ENCODE peak calls at places on chromosomes 12 and 14, in six cellular contexts. G is HCT116, Q is H1, K is sigmoid colon, L is GM23338, Y is K562. H is an unnamed sample. For H3K4me1, the result is how much of the 10 kb centered on the place peaks cover.

GRCh38 chr14:100827751-100828447 is 2.0 kb downstream of the MEG3 start:
- DNase-seq in Q (no peak), Y (peak), K (no peak), G (no peak), L (no peak), H (no peak)

GRCh38 chr12:56629459-56630179 is 507 bp downstream of the BAZ2A start:
- DNase-seq in Q (peak), G (no peak), Y (peak), K (no peak), L (peak), H (no peak)

GRCh38 chr12:3097836-3098235 is 20.7 kb downstream of the TSPAN9 start:
- DNase-seq in K (no peak), G (no peak), Y (no peak), L (no peak), Q (no peak), H (no peak)

GRCh38 chr12:54040148-54040494 is 7.3 kb downstream of the HOXC5 start:
- DNase-seq in Y (peak), Q (no peak), L (no peak), G (no peak), K (no peak), H (no peak)

GRCh38 chr12:80195143-80195726 is 95.9 kb downstream of the OTOGL start:
- DNase-seq in K (no peak), G (peak), L (peak), Q (no peak), Y (no peak), H (no peak)

GRCh38 chr12:47159348-47159747 is 79.6 kb upstream of the AMIGO2 start:
- DNase-seq in K (no peak), Q (no peak), G (no peak), L (no peak), Y (no peak), H (no peak)

GRCh38 chr14:72714871-72715214 is 179.1 kb downstream of the DPF3 start:
- DNase-seq in L (no peak), Y (no peak), K (peak), G (no peak), Q (no peak), H (no peak)

GRCh38 chr12:108468149-108468968 is 46.7 kb upstream of the FICD start:
- DNase-seq in Q (no peak), Y (peak), L (peak), G (no peak), K (no peak), H (no peak)

GRCh38 chr12:104165801-104166200 is 27.8 kb upstream of the NFYB start:
- DNase-seq in G (no peak), Q (no peak), L (no peak), Y (no peak), K (no peak), H (no peak)

GRCh38 chr14:32417956-32418552 is 89.0 kb downstream of the AKAP6 start:
- DNase-seq in Q (no peak), L (no peak), Y (no peak), G (no peak), K (no peak), H (no peak)

GRCh38 chr14:36661506-36662257 is at the start of gene PAX9:
- DNase-seq in G (peak), K (no peak), Q (peak), L (peak), Y (peak), H (peak)

GRCh38 chr14:95817271-95817670 is 59.4 kb upstream of the TUNAR start:
- DNase-seq in K (no peak), Y (no peak), L (peak), Q (peak), G (no peak), H (no peak)

GRCh38 chr12:65620026-65620425 is 204.3 kb upstream of the HMGA2 start:
- DNase-seq in Y (no peak), L (no peak), Q (no peak), K (no peak), G (no peak), H (no peak)

GRCh38 chr14:101563654-101564443 is 2.6 kb downstream of the DIO3 start:
- DNase-seq in G (no peak), Y (no peak), L (peak), Q (peak), K (no peak), H (no peak)

GRCh38 chr12:120625557-120626419 is 14.6 kb upstream of the CABP1 start:
- DNase-seq in Y (peak), G (peak), Q (peak), L (peak), K (no peak), H (no peak)

GRCh38 chr14:25400607-25401206 is 350.8 kb upstream of the STXBP6 start:
- DNase-seq in G (no peak), Q (peak), K (no peak), L (peak), Y (peak), H (no peak)

GRCh38 chr14:61750708-61751474 is 11.3 kb upstream of the SNAPC1 start:
- DNase-seq in Y (peak), L (peak), Q (peak), K (peak), G (peak), H (peak)

GRCh38 chr12:58029260-58029659 is 87.9 kb downstream of the ATP23 start:
- DNase-seq in Q (no peak), K (no peak), G (no peak), Y (no peak), L (no peak), H (no peak)

GRCh38 chr12:62840311-62840710 is 94.6 kb downstream of the PPM1H start:
- DNase-seq in Y (no peak), L (no peak), K (no peak), Q (no peak), G (no peak), H (no peak)

GRCh38 chr14:71354801-71355200 is 447.5 kb downstream of the PCNX1 start:
- DNase-seq in G (no peak), K (no peak), Y (no peak), Q (no peak), L (peak), H (no peak)

GRCh38 chr14:96400495-96400894 is 8.6 kb downstream of the AK7 start:
- DNase-seq in G (no peak), K (no peak), Q (peak), Y (no peak), L (no peak), H (no peak)

GRCh38 chr12:50200507-50201273 is 33.5 kb upstream of the CERS5 start:
- DNase-seq in Y (no peak), G (no peak), K (no peak), L (no peak), Q (no peak), H (no peak)

GRCh38 chr12:12008931-12009611 is 61.7 kb upstream of the BCL2L14 start:
- DNase-seq in Y (no peak), K (no peak), Q (peak), G (no peak), L (peak), H (no peak)

GRCh38 chr14:59406454-59407245 is 58.5 kb downstream of the GPR135 start:
- DNase-seq in L (no peak), G (no peak), K (no peak), Q (no peak), Y (no peak), H (no peak)

GRCh38 chr14:32006267-32007110 is 70.6 kb upstream of the ARHGAP5 start:
- DNase-seq in Q (no peak), G (no peak), Y (no peak), L (no peak), K (no peak), H (no peak)

DNA sequence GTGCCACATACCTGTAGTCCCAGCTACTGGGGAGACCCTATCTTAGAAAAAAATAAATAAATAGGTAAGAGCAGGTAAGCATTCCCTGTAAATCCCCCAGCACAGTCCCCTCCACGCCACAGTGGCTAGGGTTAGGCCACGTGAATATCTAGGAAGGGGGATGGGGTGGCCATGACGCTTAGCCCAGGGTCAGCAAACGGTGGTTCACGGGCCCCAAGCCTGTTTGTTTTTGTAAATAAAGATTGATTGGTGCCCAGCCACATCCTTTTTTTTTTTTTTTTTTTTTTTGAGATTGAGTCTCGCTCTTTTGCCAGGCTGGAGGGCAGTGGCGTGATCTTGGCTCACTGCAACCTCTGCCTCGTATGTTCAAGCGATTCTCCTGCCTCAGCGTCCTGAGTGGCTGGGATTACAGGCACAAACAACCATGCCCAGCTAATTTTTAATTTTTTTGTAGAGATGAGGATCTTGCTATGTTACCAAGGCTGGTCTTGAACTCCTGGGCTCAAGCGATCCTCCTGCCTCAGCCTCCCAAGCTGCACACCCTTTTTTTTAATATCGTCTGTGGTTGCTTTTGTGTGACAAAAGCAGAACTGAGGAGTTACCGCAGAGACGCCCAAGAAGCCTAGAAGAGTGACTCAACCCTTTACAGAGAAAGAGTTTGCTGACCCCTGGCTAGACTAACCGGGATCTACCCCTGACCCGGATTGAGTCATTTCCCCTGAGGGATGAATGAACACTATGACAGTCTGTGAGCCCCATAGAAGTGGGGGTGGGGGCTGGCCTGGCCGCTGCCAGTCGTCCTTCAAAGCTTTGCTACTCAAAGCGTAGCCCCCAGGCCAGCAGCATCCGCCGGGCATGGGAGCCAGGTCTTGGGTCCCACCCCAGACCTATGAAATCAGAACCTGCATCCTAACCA is 113.7 kb upstream of the NCOR2 start:
- DNase-seq in G (peak), L (peak), K (no peak), Y (peak), Q (no peak), H (no peak)
- TF ChIP-seq POLR2AphosphoS5 in G (peak), L (no peak), K (peak), Y (no peak), Q (no peak), H (no peak)

DNA sequence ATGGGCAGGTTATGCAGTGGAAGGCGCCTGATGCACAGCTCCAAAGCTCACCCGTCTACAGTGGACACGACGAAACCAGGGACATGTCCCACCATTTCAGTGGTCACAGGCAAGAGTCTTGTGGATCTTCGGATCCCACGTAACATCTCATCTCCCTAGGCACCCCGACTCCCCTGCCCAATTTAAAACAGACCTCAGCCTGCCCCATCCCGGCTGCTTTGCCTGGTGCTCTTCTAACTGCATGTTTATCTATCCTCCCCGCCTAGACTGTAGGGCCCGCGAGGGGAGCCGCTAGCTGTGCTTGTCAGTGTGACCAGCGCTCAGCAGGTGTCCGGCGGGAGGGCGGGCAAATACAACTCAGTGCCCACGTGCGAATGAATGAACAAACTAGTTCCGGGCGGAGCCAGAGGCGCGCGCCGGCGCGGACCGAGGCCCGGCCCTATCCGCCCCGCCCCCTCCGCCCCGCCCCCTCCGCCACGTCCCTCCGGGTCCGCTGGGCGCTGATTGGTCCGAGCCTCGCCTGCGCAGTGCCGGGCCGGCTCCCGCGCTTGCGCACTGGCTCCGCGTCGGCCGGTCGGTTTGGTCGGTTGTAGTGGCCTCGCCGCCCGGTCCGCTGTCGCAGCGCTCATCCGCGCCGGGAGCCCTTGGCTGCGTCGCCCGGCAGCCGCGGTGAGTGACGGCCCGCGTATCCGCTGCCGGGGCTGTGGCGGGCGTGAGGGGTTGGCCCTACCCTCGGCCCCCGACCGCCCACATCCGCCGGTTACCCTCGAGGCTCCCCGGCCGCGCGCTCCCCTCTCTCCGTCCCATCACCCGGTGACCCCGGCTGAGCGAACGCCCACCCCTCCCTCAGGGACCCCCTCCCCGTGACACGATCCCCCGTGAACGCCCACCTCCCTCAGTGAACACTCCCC is 60.1 kb downstream of the DDX51 start:
- DNase-seq in G (peak), K (peak), Y (peak), L (peak), Q (peak), H (peak)
- H3K4me3 ChIP-seq in G (peak), K (peak), Y (peak), L (peak), Q (peak), H (peak)

DNA sequence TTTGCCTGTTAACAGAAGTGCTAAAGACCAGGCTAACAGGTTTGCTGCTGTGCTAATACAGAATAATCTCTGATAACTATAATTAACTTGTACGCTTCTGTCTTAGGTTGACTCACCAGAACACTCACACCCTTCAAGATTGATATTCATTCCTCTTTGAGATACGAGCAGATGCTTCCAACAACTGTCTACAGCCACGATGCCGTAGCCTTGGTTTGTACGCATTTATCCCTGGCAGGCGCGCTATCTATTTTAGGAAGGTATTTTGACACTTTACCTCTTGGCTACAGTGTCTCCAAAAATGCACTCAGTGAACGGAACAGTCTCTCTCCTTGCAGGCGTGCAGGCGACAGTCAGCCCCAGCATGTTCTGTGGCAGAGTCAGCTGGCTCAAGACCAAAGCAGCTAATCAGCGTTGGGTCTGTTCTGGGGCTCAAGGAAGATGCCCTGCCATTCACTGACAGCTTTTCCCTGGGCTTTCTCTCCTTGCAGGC is 146.4 kb upstream of the PRICKLE1 start:
- DNase-seq in L (no peak), Y (no peak), K (no peak), G (no peak), Q (no peak), H (no peak)
- H3K4me1 ChIP-seq in L (under half), Y (under half), K (under half), G (under half), Q (under half), H (under half)

DNA sequence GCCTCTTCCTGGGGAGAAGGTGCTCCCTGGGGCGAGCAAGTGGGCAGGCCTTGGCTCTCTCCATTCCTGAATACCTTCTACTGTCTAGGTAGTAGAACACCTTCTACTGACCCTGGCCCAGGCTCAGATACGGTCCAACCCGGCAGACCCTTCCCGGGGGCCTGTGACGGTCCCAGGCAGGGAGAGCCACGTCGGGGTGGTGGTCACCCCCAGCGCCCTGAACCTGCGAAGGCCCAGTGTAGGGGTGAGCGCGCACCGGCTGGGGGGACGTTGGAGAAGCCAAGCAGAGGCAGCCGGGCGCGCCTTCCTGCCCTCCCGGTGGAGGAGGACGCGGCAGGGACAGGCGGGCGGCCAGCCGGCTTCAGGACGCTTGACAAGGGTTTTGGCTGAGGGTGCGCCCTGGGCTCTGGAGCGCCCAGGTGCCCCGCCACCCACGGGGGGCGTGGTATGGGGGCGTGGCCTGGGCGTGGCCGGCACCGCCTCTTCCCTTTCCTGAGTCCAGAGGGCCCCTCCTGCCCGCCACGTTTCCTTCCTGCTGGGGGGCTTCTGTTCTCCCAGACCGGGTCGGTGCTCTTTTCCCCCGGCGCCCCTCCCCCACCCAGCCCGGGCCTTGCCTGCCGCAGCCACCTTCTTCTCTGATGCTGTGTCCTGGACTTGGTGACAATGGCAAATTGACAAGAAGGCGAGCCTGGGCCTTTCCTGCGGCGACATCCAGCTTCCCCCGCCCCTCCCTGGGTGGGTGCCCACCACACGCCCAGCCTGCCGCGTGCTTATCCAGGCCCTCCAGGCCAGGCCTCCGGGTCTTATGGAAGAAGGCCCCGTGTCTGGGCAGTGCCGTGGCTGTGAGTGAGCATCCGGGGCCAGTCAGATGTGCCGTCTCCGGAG is 24.5 kb upstream of the PPP1R13B start:
- DNase-seq in Y (peak), Q (peak), L (peak), G (no peak), K (no peak), H (no peak)
- TF ChIP-seq POLR2AphosphoS5 in Y (no peak), Q (no peak), L (peak), G (peak), K (no peak), H (no peak)

DNA sequence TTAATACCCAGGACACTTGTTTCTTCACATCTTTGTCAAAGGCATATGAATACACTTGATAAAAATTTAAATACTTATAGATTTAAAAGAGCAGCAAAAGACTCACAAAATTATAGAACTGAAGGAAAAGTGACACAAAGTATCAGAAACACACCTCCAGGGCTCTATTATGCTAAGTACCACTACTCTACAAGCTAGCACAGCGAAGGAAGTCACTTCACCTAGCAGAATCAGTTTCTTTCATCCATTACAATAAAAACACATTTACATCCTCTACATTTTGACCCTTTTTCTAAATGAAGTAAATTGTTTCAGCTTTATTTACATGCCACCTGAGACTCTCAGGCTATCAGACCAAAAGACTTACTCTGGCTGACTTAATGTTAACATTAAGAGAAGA is 26.6 kb upstream of the PTPRB start:
- DNase-seq in Q (no peak), K (no peak), G (no peak), Y (no peak), L (peak), H (no peak)
- H3K4me3 ChIP-seq in Q (no peak), K (no peak), G (no peak), Y (peak), L (peak), H (no peak)

GRCh38 chr12:88309546-88309945 is 167.4 kb downstream of the TMTC3 start:
- DNase-seq in K (no peak), Y (no peak), G (no peak), Q (no peak), L (no peak), H (no peak)
- H3K4me1 ChIP-seq in K (under half), Y (under half), G (under half), Q (under half), L (under half), H (under half)

DNA sequence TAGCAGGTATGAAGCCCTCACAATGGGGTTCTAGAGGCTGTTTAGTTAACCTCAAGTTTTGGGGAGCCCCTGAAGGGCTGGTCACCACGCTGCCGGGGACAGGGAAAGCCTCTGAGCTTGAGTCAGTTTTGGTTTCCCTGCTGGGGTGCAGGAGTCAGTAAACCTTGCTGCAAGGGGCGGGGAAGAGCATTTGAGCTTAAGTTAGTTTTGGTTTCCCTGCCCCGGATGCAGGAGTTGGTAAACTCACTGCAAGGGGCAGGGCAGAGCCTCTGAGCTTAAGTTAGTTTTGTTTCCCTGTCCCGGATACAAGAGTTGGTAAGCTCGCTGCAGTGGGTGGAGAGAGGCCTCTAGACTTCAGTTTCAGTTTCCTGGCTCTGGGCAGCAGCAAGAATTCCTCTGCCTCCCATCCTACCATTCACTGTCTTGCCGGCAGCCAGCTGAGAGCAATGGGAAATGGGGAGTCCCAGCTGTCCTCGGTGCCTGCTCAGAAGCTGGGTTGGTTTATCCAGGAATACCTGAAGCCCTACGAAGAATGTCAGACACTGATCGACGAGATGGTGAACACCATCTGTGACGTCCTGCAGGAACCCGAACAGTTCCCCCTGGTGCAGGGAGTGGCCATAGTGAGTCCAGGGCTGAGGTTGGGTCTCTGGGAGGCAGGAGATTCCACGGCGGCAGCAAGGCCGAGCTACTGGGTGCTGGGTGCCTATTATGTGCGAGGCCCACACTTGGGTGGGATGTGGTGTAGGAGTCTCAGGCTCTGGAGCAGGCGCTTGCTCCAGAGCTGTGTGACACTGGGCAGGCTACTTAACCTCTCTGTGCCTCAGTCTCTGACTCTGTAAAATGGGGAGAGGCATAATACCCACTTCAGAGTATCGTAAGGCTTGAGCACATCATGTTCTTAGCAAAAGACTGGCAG is at the start of gene OAS2:
- DNase-seq in K (peak), L (peak), G (no peak), Q (no peak), Y (no peak), H (no peak)
- TF ChIP-seq POLR2AphosphoS5 in K (peak), L (no peak), G (no peak), Q (no peak), Y (no peak), H (no peak)